ENCODE peak calls at places on chromosomes 7 and 10, in nine cellular contexts. O, V, B, X, R, U, F, W and A are unnamed samples.

GRCh38 chr7:108222236-108222892 is 92.2 kb upstream of the LAMB4 start:
- DNase-seq in O (no peak), V (no peak), B (no peak), X (peak; percentile 49), R (no peak), U (no peak), F (peak; percentile 51), W (no peak), A (no peak)

GRCh38 chr10:16799621-16800020 is 17.6 kb downstream of the RSU1 start:
- DNase-seq in O (no peak), V (no peak), B (no peak), X (no peak), R (peak; percentile 29), U (no peak), F (no peak), W (no peak), A (peak; percentile 29)

GRCh38 chr7:41886257-41886905 is 183.5 kb upstream of the INHBA start:
- DNase-seq in O (no peak), V (peak; percentile 65), B (peak; percentile 32), X (peak; percentile 95), R (no peak), U (no peak), F (peak; percentile 84), W (peak; percentile 79), A (no peak)

GRCh38 chr10:2885956-2886296 is 181.4 kb upstream of the PFKP start:
- DNase-seq in O (no peak), V (no peak), B (no peak), X (no peak), R (no peak), U (no peak), F (no peak), W (peak; percentile 75), A (no peak)

GRCh38 chr7:135486258-135486657 is 23.6 kb downstream of the CNOT4 start:
- DNase-seq in O (no peak), V (no peak), B (no peak), X (no peak), R (no peak), U (no peak), F (peak; percentile 57), W (no peak), A (no peak)

GRCh38 chr7:148919859-148920258 is 35.8 kb upstream of the EZH2 start:
- DNase-seq in O (no peak), V (no peak), B (no peak), X (no peak), R (no peak), U (no peak), F (no peak), W (no peak), A (no peak)

GRCh38 chr10:22851865-22852239 is 76.0 kb upstream of the ARMC3 start:
- DNase-seq in O (peak; percentile 16), V (no peak), B (no peak), X (no peak), R (no peak), U (no peak), F (no peak), W (no peak), A (no peak)

GRCh38 chr10:88256013-88256680 is 327.0 kb downstream of the RNLS start:
- DNase-seq in O (no peak), V (no peak), B (peak; percentile 26), X (no peak), R (no peak), U (no peak), F (no peak), W (no peak), A (no peak)

GRCh38 chr7:74429153-74429747 is 24.5 kb upstream of the GTF2IRD1 start:
- DNase-seq in O (no peak), V (no peak), B (no peak), X (peak; percentile 28), R (no peak), U (no peak), F (peak; percentile 90), W (no peak), A (no peak)

GRCh38 chr10:86178401-86179142 is 188.0 kb downstream of the GRID1 start:
- DNase-seq in O (peak; percentile 18), V (no peak), B (no peak), X (no peak), R (no peak), U (peak; percentile 43), F (no peak), W (peak; percentile 4), A (no peak)